ENCODE peak calls at places on chromosomes 3 and 15, in five cellular contexts. O is K562, I is GM12892, S is SK-N-SH, D is HepG2. K is an unnamed sample.

GRCh38 chr15:66359740-66360139 is 3.3 kb upstream of the TIPIN start:
- DNase-seq in O (no peak), I (no peak), S (no peak), D (peak), K (no peak)

GRCh38 chr3:146469206-146470017 is at the start of gene PLSCR2:
- DNase-seq in O (peak), I (peak), S (peak), D (no peak), K (peak)

GRCh38 chr15:63513271-63513670 is 8.9 kb downstream of the USP3 start:
- DNase-seq in O (no peak), I (no peak), S (no peak), D (no peak), K (no peak)

GRCh38 chr15:98067339-98067738 is 106.8 kb downstream of the ARRDC4 start:
- DNase-seq in O (no peak), I (no peak), S (no peak), D (no peak), K (no peak)

GRCh38 chr3:196284396-196284795 is 3.1 kb downstream of the PCYT1A start:
- DNase-seq in O (no peak), I (no peak), S (no peak), D (no peak), K (no peak)

GRCh38 chr15:95300958-95301357 is 1029.5 kb upstream of the NR2F2 start:
- DNase-seq in O (no peak), I (no peak), S (no peak), D (no peak), K (no peak)

GRCh38 chr3:150377601-150378466 is 30.3 kb upstream of the TSC22D2 start:
- DNase-seq in O (no peak), I (no peak), S (no peak), D (no peak), K (no peak)

GRCh38 chr3:119695480-119695879 is 7.3 kb upstream of the CFAP91 start:
- DNase-seq in O (peak), I (no peak), S (no peak), D (no peak), K (no peak)

GRCh38 chr3:140128217-140129137 is 193.5 kb downstream of the CLSTN2 start:
- DNase-seq in O (peak), I (peak), S (peak), D (peak), K (peak)

GRCh38 chr3:183579967-183580720 is 24.6 kb upstream of the KLHL6 start:
- DNase-seq in O (no peak), I (no peak), S (no peak), D (no peak), K (no peak)

GRCh38 chr3:48664929-48665328 is 2.2 kb upstream of the CELSR3 start:
- DNase-seq in O (no peak), I (no peak), S (no peak), D (no peak), K (no peak)

GRCh38 chr3:169668957-169669681 is 5.6 kb upstream of the MECOM start:
- DNase-seq in O (peak), I (peak), S (peak), D (peak), K (no peak)

GRCh38 chr3:65130782-65131181 is 443.0 kb upstream of the ADAMTS9 start:
- DNase-seq in O (no peak), I (no peak), S (no peak), D (no peak), K (no peak)

GRCh38 chr3:61571516-61572336 is 10.4 kb downstream of the PTPRG start:
- DNase-seq in O (no peak), I (no peak), S (no peak), D (no peak), K (no peak)

DNA sequence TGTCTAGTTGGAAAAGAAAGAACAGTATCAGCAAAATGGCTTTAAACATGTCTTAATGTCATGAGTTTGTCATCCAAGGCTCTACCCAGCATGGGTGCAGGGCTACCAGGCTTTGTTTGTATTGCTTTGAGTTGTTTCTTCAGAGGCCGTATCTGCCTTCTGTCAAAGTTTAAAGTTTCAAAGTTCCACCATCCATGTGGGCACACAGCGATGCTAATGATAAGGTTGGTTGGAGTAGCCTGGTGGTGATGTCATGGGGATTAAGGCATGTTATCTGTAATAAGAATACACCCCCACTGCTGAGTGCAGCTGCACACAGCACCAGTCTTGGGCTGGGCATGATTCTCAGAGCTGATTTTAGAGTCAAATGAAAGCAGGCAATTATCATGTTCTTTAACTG is 71.9 kb upstream of the LRTM1 start:
- DNase-seq in O (no peak), I (no peak), S (no peak), D (no peak), K (no peak)
- TF ChIP-seq TAF1 in O (no peak), I (no peak), S (no peak), D (no peak), K (no peak)

GRCh38 chr3:17175187-17175839 is 290.6 kb downstream of the PLCL2 start:
- DNase-seq in O (no peak), I (no peak), S (no peak), D (no peak), K (no peak)
- TF ChIP-seq TAF1 in O (no peak), I (no peak), S (no peak), D (no peak), K (no peak)

GRCh38 chr15:56369234-56369633 is 4.0 kb downstream of the TEX9 start:
- DNase-seq in O (no peak), I (no peak), S (no peak), D (no peak), K (no peak)

GRCh38 chr15:56367156-56367555 is 1.9 kb downstream of the TEX9 start:
- DNase-seq in O (no peak), I (no peak), S (no peak), D (no peak), K (no peak)

GRCh38 chr15:56366211-56366610 is 985 bp downstream of the TEX9 start:
- DNase-seq in O (no peak), I (no peak), S (peak), D (no peak), K (no peak)

GRCh38 chr15:56371495-56372147 is 6.4 kb downstream of the TEX9 start:
- DNase-seq in O (no peak), I (no peak), S (no peak), D (no peak), K (no peak)
- TF ChIP-seq TAF1 in O (no peak), I (no peak), S (no peak), D (no peak), K (no peak)

GRCh38 chr15:71653986-71654713 is 156.2 kb upstream of the NR2E3 start:
- DNase-seq in O (no peak), I (no peak), S (no peak), D (peak), K (no peak)

GRCh38 chr15:71654714-71655174 is 155.6 kb upstream of the NR2E3 start:
- DNase-seq in O (no peak), I (no peak), S (peak), D (peak), K (no peak)

GRCh38 chr15:71649894-71650293 is 160.5 kb upstream of the NR2E3 start:
- DNase-seq in O (no peak), I (no peak), S (no peak), D (no peak), K (no peak)

GRCh38 chr15:71650603-71651002 is 159.8 kb upstream of the NR2E3 start:
- DNase-seq in O (no peak), I (no peak), S (no peak), D (no peak), K (no peak)

DNA sequence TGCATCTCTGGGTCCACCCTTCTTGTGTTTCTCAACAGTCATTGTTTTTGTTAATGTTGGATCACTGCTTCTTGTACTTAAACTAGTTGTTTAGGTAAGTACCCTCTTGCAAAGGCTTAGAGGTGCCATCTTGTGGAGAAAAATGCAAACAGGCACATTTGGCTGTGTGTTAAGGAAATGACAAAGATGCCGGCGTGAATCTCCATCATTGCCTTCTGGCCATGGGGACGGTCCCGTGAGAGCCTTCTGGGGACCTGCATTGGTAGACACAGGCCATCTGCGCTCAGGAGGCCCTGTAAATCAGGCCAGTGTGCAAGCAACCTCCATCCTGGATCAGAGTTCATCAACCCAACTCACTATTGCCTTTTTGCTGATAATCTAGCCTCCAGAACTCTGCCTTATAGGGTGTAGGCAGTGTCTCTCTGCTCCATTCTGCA is 158.6 kb upstream of the NR2E3 start:
- DNase-seq in O (no peak), I (no peak), S (no peak), D (peak), K (peak)
- TF ChIP-seq TAF1 in O (no peak), I (no peak), S (no peak), D (no peak), K (no peak)

GRCh38 chr3:47295322-47295721 is 12.6 kb downstream of the KLHL18 start:
- DNase-seq in O (no peak), I (no peak), S (no peak), D (no peak), K (no peak)
- TF ChIP-seq TAF1 in O (no peak), I (no peak), S (no peak), D (no peak), K (no peak)

GRCh38 chr3:114639171-114639570 is 345.3 kb downstream of the TIGIT start:
- DNase-seq in O (no peak), I (no peak), S (no peak), D (no peak), K (no peak)
- TF ChIP-seq TAF1 in O (no peak), I (no peak), S (no peak), D (no peak), K (no peak)

DNA sequence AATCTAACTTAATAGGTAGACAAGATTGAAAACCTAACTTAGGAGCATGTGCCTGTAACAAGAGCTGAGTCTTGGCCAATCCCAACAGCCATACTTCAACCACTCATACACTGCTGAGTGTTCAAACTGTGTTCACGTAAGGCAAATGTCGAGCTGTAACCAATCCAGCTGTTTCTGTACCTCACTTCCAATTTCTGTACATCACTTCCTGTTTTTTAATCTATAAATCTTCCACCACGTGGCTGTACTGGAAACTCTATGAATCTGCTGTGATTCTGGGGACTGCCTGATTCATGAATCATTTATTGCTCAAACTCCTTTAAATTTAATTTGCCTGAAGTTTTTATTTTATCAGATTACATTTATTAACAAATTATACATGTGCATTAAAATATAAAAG is 44.6 kb upstream of the NEDD4 start:
- DNase-seq in O (no peak), I (no peak), S (no peak), D (no peak), K (no peak)
- TF ChIP-seq TAF1 in O (no peak), I (no peak), S (no peak), D (no peak), K (no peak)

GRCh38 chr15:44084728-44085127 is 110.3 kb downstream of the FRMD5 start:
- DNase-seq in O (no peak), I (no peak), S (no peak), D (no peak), K (no peak)
- TF ChIP-seq TAF1 in O (no peak), I (no peak), S (no peak), D (no peak), K (no peak)